ENCODE peak calls at places on chromosome 16, in eight cellular contexts. H is GM23338; D is body of pancreas; Y is uterus; O is SJSA1; L is CD8-positive, alpha-beta memory T cell; C is naive thymus-derived CD4-positive, alpha-beta T cell; R is heart right ventricle. V is an unnamed sample.

GRCh38 chr16:13081825-13082224 is 180.4 kb downstream of the SHISA9 start:
- DNase-seq in H (no peak), D (no peak), Y (no peak), O (no peak), L (no peak), C (no peak), R (no peak), V (no peak)

GRCh38 chr16:75282811-75283281 is 31.4 kb upstream of the BCAR1 start:
- DNase-seq in H (peak; percentile 49), D (no peak), Y (no peak), O (no peak), L (no peak), C (no peak), R (no peak), V (no peak)

GRCh38 chr16:57592591-57593003 is 35.8 kb upstream of the ADGRG1 start:
- DNase-seq in H (no peak), D (no peak), Y (no peak), O (no peak), L (peak; percentile 72), C (peak; percentile 76), R (no peak), V (peak; percentile 35)

GRCh38 chr16:83995756-83996155 is 27.7 kb downstream of the NECAB2 start:
- DNase-seq in H (peak; percentile 88), D (peak; percentile 59), Y (no peak), O (no peak), L (no peak), C (no peak), R (peak; percentile 30), V (no peak)

GRCh38 chr16:53433930-53434435 is 288 bp upstream of the RBL2 start:
- DNase-seq in H (no peak), D (no peak), Y (peak; percentile 83), O (no peak), L (no peak), C (no peak), R (no peak), V (peak; percentile 82)

GRCh38 chr16:74641969-74642368 is 24.7 kb downstream of the RFWD3 start:
- DNase-seq in H (no peak), D (no peak), Y (no peak), O (no peak), L (no peak), C (no peak), R (no peak), V (no peak)

GRCh38 chr16:4614571-4615388 is at the start of gene UBALD1:
- DNase-seq in H (peak; percentile 90), D (peak; percentile 92), Y (peak; percentile 85), O (peak; percentile 90), L (peak; percentile 69), C (peak; percentile 57), R (peak; percentile 84), V (peak; percentile 85)

GRCh38 chr16:65154321-65154720 is 32.5 kb upstream of the CDH11 start:
- DNase-seq in H (peak; percentile 76), D (no peak), Y (no peak), O (no peak), L (no peak), C (no peak), R (no peak), V (no peak)

GRCh38 chr16:72921106-72921505 is 126.8 kb downstream of the ZFHX3 start:
- DNase-seq in H (no peak), D (no peak), Y (no peak), O (no peak), L (no peak), C (no peak), R (no peak), V (peak; percentile 33)

GRCh38 chr16:10822702-10823101 is 4.1 kb upstream of the TVP23A start:
- DNase-seq in H (no peak), D (no peak), Y (no peak), O (no peak), L (no peak), C (no peak), R (no peak), V (no peak)

GRCh38 chr16:10827691-10828341 is 9.2 kb upstream of the TVP23A start:
- DNase-seq in H (no peak), D (peak; percentile 82), Y (peak; percentile 86), O (no peak), L (no peak), C (no peak), R (peak; percentile 86), V (no peak)

GRCh38 chr16:10820546-10820945 is 2.0 kb upstream of the TVP23A start:
- DNase-seq in H (no peak), D (no peak), Y (no peak), O (no peak), L (no peak), C (no peak), R (no peak), V (no peak)

GRCh38 chr16:10828851-10829331 is 10.3 kb upstream of the TVP23A start:
- DNase-seq in H (peak; percentile 30), D (peak; percentile 98), Y (peak; percentile 90), O (no peak), L (no peak), C (no peak), R (peak; percentile 96), V (no peak)

DNA sequence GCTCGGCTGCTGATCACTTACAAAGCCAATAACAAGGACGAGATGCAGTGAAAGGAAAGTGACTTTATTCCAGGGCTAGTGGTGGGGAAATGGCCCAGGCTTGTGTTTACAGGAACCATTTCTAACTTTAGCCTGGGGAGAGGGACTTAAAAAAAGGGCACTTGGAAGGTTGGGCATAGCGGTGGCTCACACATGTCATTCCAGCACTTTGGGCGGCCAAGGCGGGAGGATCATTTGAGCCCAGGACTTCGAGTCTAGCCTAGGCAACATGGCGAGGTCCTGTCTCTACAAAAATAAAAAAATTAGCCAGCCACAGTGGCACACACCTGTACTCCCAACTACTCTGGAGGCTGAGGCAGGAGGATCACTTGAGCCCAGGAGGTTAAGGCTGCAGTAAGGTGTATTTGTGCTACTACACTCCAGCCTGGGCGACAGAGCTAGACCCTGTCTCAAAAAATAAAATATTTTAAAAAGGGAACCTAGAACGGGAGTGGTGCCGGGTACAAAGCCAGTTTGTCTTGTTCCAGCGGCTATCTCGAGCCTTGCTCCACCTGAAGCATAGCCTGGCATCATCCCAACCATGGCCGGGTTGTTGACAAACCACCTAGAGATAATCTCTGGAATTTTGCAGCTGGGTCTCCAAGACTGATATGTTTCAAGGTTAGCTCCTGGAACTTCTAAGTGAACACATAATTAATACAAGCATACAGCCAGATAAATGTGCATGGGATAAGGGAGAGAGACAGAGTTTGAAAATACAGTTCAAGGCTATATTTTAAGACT is 5.7 kb upstream of the TVP23A start:
- DNase-seq in H (no peak), D (peak; percentile 98), Y (no peak), O (no peak), L (no peak), C (no peak), R (no peak), V (no peak)
- H3K27ac ChIP-seq in H (no peak overlapping the region), D (peak overlapping the region; percentile 87), Y (no peak overlapping the region), O (no peak overlapping the region), L (no peak overlapping the region), C (no peak overlapping the region), R (peak overlapping the region; percentile 37), V (no peak overlapping the region)

GRCh38 chr16:85129846-85130706 is 17.8 kb upstream of the CIBAR2 start:
- DNase-seq in H (no peak), D (no peak), Y (peak; percentile 69), O (no peak), L (no peak), C (no peak), R (no peak), V (no peak)
- H3K27ac ChIP-seq in H (no peak overlapping the region), D (peak overlapping the region; percentile 50), Y (peak overlapping the region; percentile 91), O (no peak overlapping the region), L (no peak overlapping the region), C (no peak overlapping the region), R (peak overlapping the region; percentile 60), V (no peak overlapping the region)

DNA sequence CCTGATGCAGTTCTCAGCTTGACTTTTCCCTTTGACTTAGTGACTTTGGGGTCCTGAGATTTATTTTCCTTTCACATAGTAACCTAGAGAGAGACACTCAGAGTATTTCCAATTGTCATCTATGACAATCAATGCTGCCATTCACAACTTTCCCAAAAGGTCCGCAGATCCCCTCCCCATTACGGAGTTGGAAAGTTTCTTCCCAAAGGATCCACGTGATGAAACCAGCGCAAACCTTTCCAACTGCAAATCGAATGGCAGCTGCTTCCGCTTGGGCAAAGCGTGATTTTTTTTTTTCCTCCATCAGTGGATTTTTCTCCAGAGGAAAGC is 539 bp upstream of the FCSK start:
- DNase-seq in H (peak; percentile 82), D (no peak), Y (no peak), O (no peak), L (peak; percentile 18), C (no peak), R (no peak), V (no peak)
- H3K27ac ChIP-seq in H (peak overlapping the region; percentile 96), D (peak overlapping the region; percentile 90), Y (peak overlapping the region; percentile 93), O (no peak overlapping the region), L (peak overlapping the region; percentile 83), C (peak overlapping the region; percentile 99), R (peak overlapping the region; percentile 97), V (peak overlapping the region; percentile 100)

GRCh38 chr16:85778873-85779272 is 20.5 kb downstream of the EMC8 start:
- DNase-seq in H (no peak), D (no peak), Y (no peak), O (no peak), L (no peak), C (no peak), R (no peak), V (no peak)

GRCh38 chr16:85773044-85773443 is 22.1 kb upstream of the C16orf74 start:
- DNase-seq in H (no peak), D (no peak), Y (no peak), O (no peak), L (no peak), C (no peak), R (no peak), V (no peak)

GRCh38 chr16:85774136-85774535 is 23.2 kb upstream of the C16orf74 start:
- DNase-seq in H (no peak), D (no peak), Y (no peak), O (no peak), L (no peak), C (no peak), R (no peak), V (no peak)

GRCh38 chr16:85777583-85778310 is 21.6 kb downstream of the EMC8 start:
- DNase-seq in H (no peak), D (no peak), Y (no peak), O (peak; percentile 83), L (no peak), C (no peak), R (no peak), V (no peak)

GRCh38 chr16:85774811-85775210 is 23.9 kb upstream of the C16orf74 start:
- DNase-seq in H (no peak), D (no peak), Y (no peak), O (no peak), L (no peak), C (no peak), R (no peak), V (no peak)
- H3K27ac ChIP-seq in H (no peak overlapping the region), D (no peak overlapping the region), Y (no peak overlapping the region), O (no peak overlapping the region), L (no peak overlapping the region), C (no peak overlapping the region), R (no peak overlapping the region), V (no peak overlapping the region)

DNA sequence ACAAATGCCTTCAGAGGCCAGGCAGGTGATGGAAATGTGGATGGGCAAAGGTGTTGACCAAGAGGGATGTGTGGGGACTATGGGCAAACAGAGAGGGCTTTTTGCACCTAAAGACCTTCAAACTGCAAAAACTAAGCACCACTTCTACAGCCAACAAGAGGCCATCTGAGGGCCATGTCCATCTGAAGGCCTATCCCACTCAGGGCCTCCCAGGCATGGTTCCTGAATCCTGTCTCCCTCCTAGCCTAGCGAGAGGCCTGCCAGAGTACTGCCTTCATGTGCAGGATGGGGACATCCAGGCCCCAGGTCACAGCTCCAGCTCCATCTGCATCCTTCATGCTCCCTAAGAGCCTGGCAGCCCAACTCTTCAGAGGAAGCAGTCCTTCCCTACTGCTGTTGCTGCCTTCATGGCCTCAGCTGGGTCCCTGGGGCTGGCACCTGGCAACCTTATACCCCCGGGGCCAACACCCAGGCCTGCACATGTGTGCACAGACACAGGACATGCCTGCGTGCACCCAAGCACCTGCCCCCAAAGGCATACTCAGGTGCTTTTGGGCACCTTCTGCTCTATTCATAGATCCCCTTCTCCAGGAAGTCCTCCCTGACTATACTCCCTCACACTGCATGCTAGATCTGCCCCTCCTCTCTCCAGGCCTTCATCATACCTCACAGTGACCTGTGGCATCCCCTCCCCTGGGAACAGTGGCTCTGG is 95.2 kb downstream of the C16orf78 start:
- DNase-seq in H (no peak), D (no peak), Y (no peak), O (peak; percentile 25), L (no peak), C (no peak), R (no peak), V (no peak)
- H3K27ac ChIP-seq in H (no peak overlapping the region), D (no peak overlapping the region), Y (no peak overlapping the region), O (no peak overlapping the region), L (no peak overlapping the region), C (no peak overlapping the region), R (no peak overlapping the region), V (no peak overlapping the region)

V was measured in HL-60.